ENCODE peak calls at places on chromosome 2, in nine cellular contexts. One of them, this sample, is unnamed.
A peak's percentile ranks its signal among the peaks of the same experiment; 100 is the strongest.

GRCh38 chr2:71889991-71890684 is 257.5 kb downstream of the CYP26B1 start:
- DNase-seq in GM13976: no peak
- DNase-seq in epithelial cell of esophagus: peak; percentile 75
- DNase-seq in H1: no peak
- DNase-seq in breast epithelium: no peak
- DNase-seq in bronchial epithelial cell: peak; percentile 67
- DNase-seq in heart right ventricle: no peak
- DNase-seq in A549: no peak
- DNase-seq in Peyer's patch: no peak
- DNase-seq in this sample: no peak

GRCh38 chr2:95275151-95275515 is 884 bp downstream of the PROM2 start:
- DNase-seq in epithelial cell of esophagus: no peak
- DNase-seq in GM13976: no peak
- DNase-seq in A549: no peak
- DNase-seq in Peyer's patch: peak; percentile 46
- DNase-seq in H1: no peak
- DNase-seq in heart right ventricle: no peak
- DNase-seq in bronchial epithelial cell: no peak
- DNase-seq in breast epithelium: peak; percentile 16
- DNase-seq in this sample: no peak

GRCh38 chr2:25337276-25337675 is 4.4 kb downstream of the DNMT3A start:
- DNase-seq in Peyer's patch: no peak
- DNase-seq in breast epithelium: no peak
- DNase-seq in epithelial cell of esophagus: no peak
- DNase-seq in A549: no peak
- DNase-seq in GM13976: no peak
- DNase-seq in H1: no peak
- DNase-seq in heart right ventricle: no peak
- DNase-seq in bronchial epithelial cell: no peak
- DNase-seq in this sample: no peak

GRCh38 chr2:40859617-40860016 is 407.7 kb upstream of the SLC8A1 start:
- DNase-seq in Peyer's patch: no peak
- DNase-seq in H1: no peak
- DNase-seq in GM13976: no peak
- DNase-seq in bronchial epithelial cell: peak; percentile 65
- DNase-seq in heart right ventricle: no peak
- DNase-seq in epithelial cell of esophagus: peak; percentile 46
- DNase-seq in A549: no peak
- DNase-seq in breast epithelium: no peak
- DNase-seq in this sample: no peak

GRCh38 chr2:238108423-238109201 is 8.5 kb downstream of the ESPNL start:
- DNase-seq in bronchial epithelial cell: no peak
- DNase-seq in H1: no peak
- DNase-seq in GM13976: no peak
- DNase-seq in A549: no peak
- DNase-seq in breast epithelium: no peak
- DNase-seq in Peyer's patch: peak; percentile 47
- DNase-seq in heart right ventricle: no peak
- DNase-seq in epithelial cell of esophagus: no peak
- DNase-seq in this sample: no peak

GRCh38 chr2:20617892-20618467 is 32.9 kb downstream of the HS1BP3 start:
- DNase-seq in Peyer's patch: peak; percentile 76
- DNase-seq in H1: no peak
- DNase-seq in bronchial epithelial cell: peak; percentile 82
- DNase-seq in A549: peak; percentile 90
- DNase-seq in heart right ventricle: peak; percentile 96
- DNase-seq in epithelial cell of esophagus: peak; percentile 82
- DNase-seq in GM13976: no peak
- DNase-seq in breast epithelium: peak; percentile 84
- DNase-seq in this sample: no peak

GRCh38 chr2:131035112-131035825 is 58.0 kb downstream of the FAM168B start:
- DNase-seq in bronchial epithelial cell: no peak
- DNase-seq in Peyer's patch: no peak
- DNase-seq in heart right ventricle: no peak
- DNase-seq in A549: no peak
- DNase-seq in GM13976: no peak
- DNase-seq in H1: no peak
- DNase-seq in epithelial cell of esophagus: no peak
- DNase-seq in breast epithelium: no peak
- DNase-seq in this sample: no peak

GRCh38 chr2:71784734-71785549 is 331.6 kb downstream of the DYSF start:
- DNase-seq in H1: no peak
- DNase-seq in A549: peak; percentile 87
- DNase-seq in GM13976: peak; percentile 25
- DNase-seq in epithelial cell of esophagus: peak; percentile 66
- DNase-seq in Peyer's patch: no peak
- DNase-seq in bronchial epithelial cell: peak; percentile 64
- DNase-seq in breast epithelium: peak; percentile 13
- DNase-seq in heart right ventricle: no peak
- DNase-seq in this sample: no peak

GRCh38 chr2:11680181-11680900 is 10.3 kb upstream of the NTSR2 start:
- DNase-seq in heart right ventricle: no peak
- DNase-seq in A549: no peak
- DNase-seq in breast epithelium: no peak
- DNase-seq in Peyer's patch: peak; percentile 45
- DNase-seq in epithelial cell of esophagus: no peak
- DNase-seq in H1: no peak
- DNase-seq in bronchial epithelial cell: no peak
- DNase-seq in GM13976: no peak
- DNase-seq in this sample: no peak

GRCh38 chr2:109659356-109660045 is 45.3 kb downstream of the SOWAHC start:
- DNase-seq in Peyer's patch: no peak
- DNase-seq in H1: no peak
- DNase-seq in A549: no peak
- DNase-seq in epithelial cell of esophagus: no peak
- DNase-seq in GM13976: no peak
- DNase-seq in heart right ventricle: no peak
- DNase-seq in breast epithelium: no peak
- DNase-seq in bronchial epithelial cell: no peak
- DNase-seq in this sample: no peak

GRCh38 chr2:9941196-9941995 is 10.1 kb upstream of the GRHL1 start:
- DNase-seq in GM13976: no peak
- DNase-seq in heart right ventricle: no peak
- DNase-seq in A549: no peak
- DNase-seq in bronchial epithelial cell: peak; percentile 79
- DNase-seq in H1: no peak
- DNase-seq in Peyer's patch: no peak
- DNase-seq in epithelial cell of esophagus: peak; percentile 93
- DNase-seq in breast epithelium: no peak
- DNase-seq in this sample: no peak

GRCh38 chr2:11852526-11853196 is 106.2 kb downstream of the LPIN1 start:
- DNase-seq in breast epithelium: no peak
- DNase-seq in epithelial cell of esophagus: no peak
- DNase-seq in heart right ventricle: no peak
- DNase-seq in H1: no peak
- DNase-seq in bronchial epithelial cell: no peak
- DNase-seq in GM13976: no peak
- DNase-seq in Peyer's patch: no peak
- DNase-seq in A549: no peak
- DNase-seq in this sample: no peak

GRCh38 chr2:120257522-120257921 is 4.9 kb downstream of the RALB start:
- DNase-seq in GM13976: no peak
- DNase-seq in A549: no peak
- DNase-seq in Peyer's patch: no peak
- DNase-seq in heart right ventricle: no peak
- DNase-seq in breast epithelium: no peak
- DNase-seq in bronchial epithelial cell: no peak
- DNase-seq in epithelial cell of esophagus: no peak
- DNase-seq in H1: no peak
- DNase-seq in this sample: no peak

GRCh38 chr2:26161926-26162325 is 11.0 kb upstream of the GAREM2 start:
- DNase-seq in GM13976: no peak
- DNase-seq in Peyer's patch: no peak
- DNase-seq in heart right ventricle: no peak
- DNase-seq in H1: no peak
- DNase-seq in A549: no peak
- DNase-seq in bronchial epithelial cell: no peak
- DNase-seq in epithelial cell of esophagus: no peak
- DNase-seq in breast epithelium: no peak
- DNase-seq in this sample: no peak

DNA sequence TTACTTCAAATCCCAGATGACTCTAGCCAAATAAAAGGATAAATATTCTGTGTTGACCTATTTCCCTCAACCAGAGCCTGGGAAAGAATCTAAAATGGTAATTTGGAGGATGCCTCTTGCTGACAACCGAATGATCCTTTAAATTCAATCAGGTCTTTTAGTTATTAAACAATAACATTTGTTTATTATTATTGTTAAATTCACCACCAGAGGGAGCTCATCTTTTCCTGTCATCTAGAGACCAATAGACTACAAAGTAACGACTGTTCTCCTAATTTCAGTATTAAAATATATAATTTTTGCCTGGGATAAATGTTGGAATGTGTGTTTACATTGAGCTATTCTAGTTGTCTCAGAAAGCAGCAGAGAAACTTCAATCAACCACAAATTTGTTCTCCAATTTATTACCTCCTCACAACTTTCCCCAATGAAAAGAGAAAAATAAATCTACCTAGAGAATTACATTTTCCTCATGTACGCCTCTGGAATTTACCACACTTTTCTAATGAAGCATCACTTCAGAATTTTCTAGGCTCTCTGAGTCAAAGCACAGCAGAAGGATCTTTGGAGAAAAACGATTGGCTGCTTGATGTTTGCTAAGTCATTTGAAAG is 142.7 kb downstream of the SCG2 start:
- DNase-seq in breast epithelium: no peak
- DNase-seq in Peyer's patch: no peak
- DNase-seq in GM13976: no peak
- DNase-seq in bronchial epithelial cell: peak; percentile 29
- DNase-seq in A549: peak; percentile 8
- DNase-seq in epithelial cell of esophagus: peak; percentile 35
- DNase-seq in heart right ventricle: no peak
- DNase-seq in H1: no peak
- DNase-seq in this sample: no peak
- TF ChIP-seq CTCF in breast epithelium: no peak
- TF ChIP-seq CTCF in Peyer's patch: no peak
- TF ChIP-seq CTCF in GM13976: peak; percentile 9
- TF ChIP-seq CTCF in bronchial epithelial cell: peak; percentile 23
- TF ChIP-seq CTCF in A549: peak; percentile 63
- TF ChIP-seq CTCF in epithelial cell of esophagus: peak; percentile 30
- TF ChIP-seq CTCF in heart right ventricle: peak; percentile 55
- TF ChIP-seq CTCF in H1: no peak
- TF ChIP-seq CTCF in this sample: no peak

GRCh38 chr2:88006912-88007439 is 9.4 kb downstream of the RNU2-63P start:
- DNase-seq in epithelial cell of esophagus: no peak
- DNase-seq in breast epithelium: no peak
- DNase-seq in H1: no peak
- DNase-seq in GM13976: no peak
- DNase-seq in bronchial epithelial cell: no peak
- DNase-seq in Peyer's patch: no peak
- DNase-seq in heart right ventricle: no peak
- DNase-seq in A549: no peak
- DNase-seq in this sample: no peak

GRCh38 chr2:88005776-88006175 is 10.6 kb downstream of the RNU2-63P start:
- DNase-seq in GM13976: no peak
- DNase-seq in Peyer's patch: no peak
- DNase-seq in H1: no peak
- DNase-seq in bronchial epithelial cell: no peak
- DNase-seq in heart right ventricle: no peak
- DNase-seq in epithelial cell of esophagus: no peak
- DNase-seq in breast epithelium: peak; percentile 3
- DNase-seq in A549: no peak
- DNase-seq in this sample: no peak

GRCh38 chr2:88002359-88002707 is 14.0 kb downstream of the RNU2-63P start:
- DNase-seq in H1: no peak
- DNase-seq in heart right ventricle: no peak
- DNase-seq in A549: no peak
- DNase-seq in Peyer's patch: no peak
- DNase-seq in GM13976: no peak
- DNase-seq in breast epithelium: no peak
- DNase-seq in bronchial epithelial cell: no peak
- DNase-seq in epithelial cell of esophagus: no peak
- DNase-seq in this sample: no peak

DNA sequence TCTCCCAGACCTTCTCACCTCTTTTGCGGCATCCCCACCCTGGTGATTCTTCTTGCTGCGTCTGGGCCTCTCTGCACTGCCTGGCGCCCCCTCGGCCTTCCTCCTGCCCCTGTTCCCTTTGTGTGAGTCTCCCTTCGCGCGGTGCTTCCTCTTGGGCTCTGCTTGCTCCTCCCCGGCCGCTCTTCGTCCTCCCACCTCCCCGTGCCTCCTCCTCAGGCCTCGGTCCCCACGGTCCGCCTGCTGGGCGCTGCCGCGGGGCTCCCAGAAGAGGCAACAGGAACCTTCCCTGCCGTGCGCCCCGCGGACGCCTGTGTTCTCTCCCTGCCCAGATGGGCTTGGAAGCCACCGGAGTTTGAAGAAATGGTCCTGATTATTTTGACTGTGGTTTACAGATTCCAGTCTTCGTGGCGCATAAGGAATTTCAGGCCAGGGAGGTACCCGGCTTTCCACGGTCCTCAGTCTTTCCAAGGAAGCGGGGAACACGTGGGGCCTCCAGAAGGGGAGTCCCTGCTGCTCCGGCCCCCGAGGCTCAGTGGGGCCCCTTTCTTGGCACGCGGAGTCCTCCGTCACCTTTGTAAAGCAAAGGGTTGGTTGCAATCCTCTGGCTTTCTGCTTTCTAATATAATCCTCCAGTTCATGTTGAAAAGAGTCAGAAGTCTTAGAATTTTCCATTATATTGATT is 13.1 kb downstream of the RNU2-63P start:
- DNase-seq in epithelial cell of esophagus: no peak
- DNase-seq in H1: no peak
- DNase-seq in GM13976: no peak
- DNase-seq in bronchial epithelial cell: no peak
- DNase-seq in A549: no peak
- DNase-seq in breast epithelium: no peak
- DNase-seq in Peyer's patch: no peak
- DNase-seq in heart right ventricle: peak; percentile 16
- DNase-seq in this sample: no peak
- TF ChIP-seq CTCF in epithelial cell of esophagus: no peak
- TF ChIP-seq CTCF in H1: no peak
- TF ChIP-seq CTCF in GM13976: no peak
- TF ChIP-seq CTCF in bronchial epithelial cell: no peak
- TF ChIP-seq CTCF in A549: no peak
- TF ChIP-seq CTCF in breast epithelium: no peak
- TF ChIP-seq CTCF in Peyer's patch: no peak
- TF ChIP-seq CTCF in heart right ventricle: no peak
- TF ChIP-seq CTCF in this sample: no peak

GRCh38 chr2:241150660-241151530 is 628 bp downstream of the PPP1R7 start:
- DNase-seq in H1: no peak
- DNase-seq in Peyer's patch: no peak
- DNase-seq in breast epithelium: peak; percentile 21
- DNase-seq in A549: no peak
- DNase-seq in GM13976: no peak
- DNase-seq in epithelial cell of esophagus: peak; percentile 27
- DNase-seq in bronchial epithelial cell: peak; percentile 35
- DNase-seq in heart right ventricle: no peak
- DNase-seq in this sample: no peak
- TF ChIP-seq CTCF in H1: no peak
- TF ChIP-seq CTCF in Peyer's patch: no peak
- TF ChIP-seq CTCF in breast epithelium: no peak
- TF ChIP-seq CTCF in A549: no peak
- TF ChIP-seq CTCF in GM13976: no peak
- TF ChIP-seq CTCF in epithelial cell of esophagus: no peak
- TF ChIP-seq CTCF in bronchial epithelial cell: no peak
- TF ChIP-seq CTCF in heart right ventricle: no peak
- TF ChIP-seq CTCF in this sample: no peak

DNA sequence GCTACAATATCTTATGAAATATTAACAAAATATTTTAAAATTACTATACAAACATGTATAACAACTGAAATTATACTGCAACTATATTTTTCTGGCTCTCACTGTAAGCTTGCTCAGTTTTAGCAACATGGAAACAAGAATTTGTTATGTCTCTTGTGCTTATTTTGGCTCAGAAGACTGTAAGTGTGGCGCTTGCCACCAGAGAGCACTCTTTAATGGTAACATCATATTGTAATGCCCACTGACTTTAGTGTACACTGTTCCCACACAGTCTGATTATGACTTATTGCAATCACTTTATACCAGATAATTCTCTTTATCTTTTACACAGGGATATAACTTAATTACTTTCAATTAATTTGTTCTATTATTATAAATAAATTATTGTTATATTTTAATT is 1500.6 kb upstream of the TMEFF2 start:
- DNase-seq in bronchial epithelial cell: peak; percentile 26
- DNase-seq in epithelial cell of esophagus: peak; percentile 61
- DNase-seq in heart right ventricle: no peak
- DNase-seq in A549: no peak
- DNase-seq in breast epithelium: no peak
- DNase-seq in GM13976: no peak
- DNase-seq in Peyer's patch: no peak
- DNase-seq in H1: no peak
- DNase-seq in this sample: no peak
- TF ChIP-seq CTCF in bronchial epithelial cell: peak; percentile 29
- TF ChIP-seq CTCF in epithelial cell of esophagus: peak; percentile 72
- TF ChIP-seq CTCF in heart right ventricle: no peak
- TF ChIP-seq CTCF in A549: peak; percentile 43
- TF ChIP-seq CTCF in breast epithelium: no peak
- TF ChIP-seq CTCF in GM13976: peak; percentile 24
- TF ChIP-seq CTCF in Peyer's patch: no peak
- TF ChIP-seq CTCF in H1: no peak
- TF ChIP-seq CTCF in this sample: no peak